ENCODE peak calls at places on chromosomes 6 and 20, in six cellular contexts. One of them, this sample, is unnamed.

GRCh38 chr20:31712564-31713311 is 9.9 kb downstream of the BCL2L1 start:
- DNase-seq in fibroblast of mammary gland: peak
- DNase-seq in putamen: peak
- DNase-seq in stimulated activated CD4-positive, alpha-beta T cell treated with anti-CD3 and anti-CD28 coated beads, Interleukin-2, amount 100 ng/mL, for 48 hours: no peak
- DNase-seq in NCI-H2081: peak
- DNase-seq in AG04450: peak
- DNase-seq in this sample: peak

GRCh38 chr6:107931894-107932293 is 26.1 kb downstream of the SEC63 start:
- DNase-seq in fibroblast of mammary gland: no peak
- DNase-seq in putamen: no peak
- DNase-seq in stimulated activated CD4-positive, alpha-beta T cell treated with anti-CD3 and anti-CD28 coated beads, Interleukin-2, amount 100 ng/mL, for 48 hours: no peak
- DNase-seq in NCI-H2081: no peak
- DNase-seq in AG04450: no peak
- DNase-seq in this sample: no peak

GRCh38 chr20:61749406-61750075 is 316.1 kb downstream of the TAF4 start:
- DNase-seq in fibroblast of mammary gland: no peak
- DNase-seq in putamen: no peak
- DNase-seq in stimulated activated CD4-positive, alpha-beta T cell treated with anti-CD3 and anti-CD28 coated beads, Interleukin-2, amount 100 ng/mL, for 48 hours: no peak
- DNase-seq in NCI-H2081: no peak
- DNase-seq in AG04450: no peak
- DNase-seq in this sample: no peak

GRCh38 chr6:4010682-4011081 is 68.3 kb downstream of the FAM217A start:
- DNase-seq in fibroblast of mammary gland: no peak
- DNase-seq in putamen: no peak
- DNase-seq in stimulated activated CD4-positive, alpha-beta T cell treated with anti-CD3 and anti-CD28 coated beads, Interleukin-2, amount 100 ng/mL, for 48 hours: no peak
- DNase-seq in NCI-H2081: no peak
- DNase-seq in AG04450: no peak
- DNase-seq in this sample: no peak

GRCh38 chr20:61877331-61877730 is 188.3 kb downstream of the TAF4 start:
- DNase-seq in fibroblast of mammary gland: no peak
- DNase-seq in putamen: no peak
- DNase-seq in stimulated activated CD4-positive, alpha-beta T cell treated with anti-CD3 and anti-CD28 coated beads, Interleukin-2, amount 100 ng/mL, for 48 hours: no peak
- DNase-seq in NCI-H2081: no peak
- DNase-seq in AG04450: no peak
- DNase-seq in this sample: no peak

GRCh38 chr6:7341989-7342742 is 29.2 kb upstream of the SSR1 start:
- DNase-seq in fibroblast of mammary gland: peak
- DNase-seq in putamen: no peak
- DNase-seq in stimulated activated CD4-positive, alpha-beta T cell treated with anti-CD3 and anti-CD28 coated beads, Interleukin-2, amount 100 ng/mL, for 48 hours: no peak
- DNase-seq in NCI-H2081: no peak
- DNase-seq in AG04450: no peak
- DNase-seq in this sample: peak

GRCh38 chr6:142838821-142839685 is 105.9 kb downstream of the HIVEP2 start:
- DNase-seq in fibroblast of mammary gland: peak
- DNase-seq in putamen: no peak
- DNase-seq in stimulated activated CD4-positive, alpha-beta T cell treated with anti-CD3 and anti-CD28 coated beads, Interleukin-2, amount 100 ng/mL, for 48 hours: no peak
- DNase-seq in NCI-H2081: no peak
- DNase-seq in AG04450: no peak
- DNase-seq in this sample: no peak

GRCh38 chr6:114344216-114344970 is 1.6 kb upstream of the HS3ST5 start:
- DNase-seq in fibroblast of mammary gland: no peak
- DNase-seq in putamen: peak
- DNase-seq in stimulated activated CD4-positive, alpha-beta T cell treated with anti-CD3 and anti-CD28 coated beads, Interleukin-2, amount 100 ng/mL, for 48 hours: no peak
- DNase-seq in NCI-H2081: no peak
- DNase-seq in AG04450: no peak
- DNase-seq in this sample: no peak

GRCh38 chr6:25042599-25042936 is 106.8 kb upstream of the RIPOR2 start:
- DNase-seq in fibroblast of mammary gland: no peak
- DNase-seq in putamen: no peak
- DNase-seq in stimulated activated CD4-positive, alpha-beta T cell treated with anti-CD3 and anti-CD28 coated beads, Interleukin-2, amount 100 ng/mL, for 48 hours: no peak
- DNase-seq in NCI-H2081: peak
- DNase-seq in AG04450: no peak
- DNase-seq in this sample: no peak

GRCh38 chr20:57717797-57718196 is 8.0 kb upstream of the PMEPA1 start:
- DNase-seq in fibroblast of mammary gland: no peak
- DNase-seq in putamen: no peak
- DNase-seq in stimulated activated CD4-positive, alpha-beta T cell treated with anti-CD3 and anti-CD28 coated beads, Interleukin-2, amount 100 ng/mL, for 48 hours: no peak
- DNase-seq in NCI-H2081: no peak
- DNase-seq in AG04450: no peak
- DNase-seq in this sample: no peak

GRCh38 chr6:17042422-17043147 is 59.3 kb upstream of the STMND1 start:
- DNase-seq in fibroblast of mammary gland: peak
- DNase-seq in putamen: peak
- DNase-seq in stimulated activated CD4-positive, alpha-beta T cell treated with anti-CD3 and anti-CD28 coated beads, Interleukin-2, amount 100 ng/mL, for 48 hours: no peak
- DNase-seq in NCI-H2081: no peak
- DNase-seq in AG04450: no peak
- DNase-seq in this sample: peak

GRCh38 chr6:10771371-10771894 is 23.8 kb downstream of the TMEM14B start:
- DNase-seq in fibroblast of mammary gland: no peak
- DNase-seq in putamen: no peak
- DNase-seq in stimulated activated CD4-positive, alpha-beta T cell treated with anti-CD3 and anti-CD28 coated beads, Interleukin-2, amount 100 ng/mL, for 48 hours: no peak
- DNase-seq in NCI-H2081: no peak
- DNase-seq in AG04450: no peak
- DNase-seq in this sample: no peak

GRCh38 chr20:1386323-1386722 is 6.5 kb downstream of the FKBP1A start:
- DNase-seq in fibroblast of mammary gland: no peak
- DNase-seq in putamen: no peak
- DNase-seq in stimulated activated CD4-positive, alpha-beta T cell treated with anti-CD3 and anti-CD28 coated beads, Interleukin-2, amount 100 ng/mL, for 48 hours: no peak
- DNase-seq in NCI-H2081: no peak
- DNase-seq in AG04450: no peak
- DNase-seq in this sample: no peak

GRCh38 chr20:62641749-62642665 is at the start of gene SLCO4A1:
- DNase-seq in fibroblast of mammary gland: peak
- DNase-seq in putamen: peak
- DNase-seq in stimulated activated CD4-positive, alpha-beta T cell treated with anti-CD3 and anti-CD28 coated beads, Interleukin-2, amount 100 ng/mL, for 48 hours: peak
- DNase-seq in NCI-H2081: peak
- DNase-seq in AG04450: no peak
- DNase-seq in this sample: no peak

GRCh38 chr6:31037692-31038091 is 27.4 kb downstream of the MUC22 start:
- DNase-seq in fibroblast of mammary gland: peak
- DNase-seq in putamen: no peak
- DNase-seq in stimulated activated CD4-positive, alpha-beta T cell treated with anti-CD3 and anti-CD28 coated beads, Interleukin-2, amount 100 ng/mL, for 48 hours: no peak
- DNase-seq in NCI-H2081: no peak
- DNase-seq in AG04450: peak
- DNase-seq in this sample: no peak

GRCh38 chr20:10433014-10433622 is 904 bp downstream of the MKKS start:
- DNase-seq in fibroblast of mammary gland: peak
- DNase-seq in putamen: no peak
- DNase-seq in stimulated activated CD4-positive, alpha-beta T cell treated with anti-CD3 and anti-CD28 coated beads, Interleukin-2, amount 100 ng/mL, for 48 hours: no peak
- DNase-seq in NCI-H2081: peak
- DNase-seq in AG04450: no peak
- DNase-seq in this sample: no peak

GRCh38 chr20:57991211-57991841 is 237.1 kb downstream of the ANKRD60 start:
- DNase-seq in fibroblast of mammary gland: peak
- DNase-seq in putamen: no peak
- DNase-seq in stimulated activated CD4-positive, alpha-beta T cell treated with anti-CD3 and anti-CD28 coated beads, Interleukin-2, amount 100 ng/mL, for 48 hours: no peak
- DNase-seq in NCI-H2081: no peak
- DNase-seq in AG04450: no peak
- DNase-seq in this sample: peak

GRCh38 chr6:149843051-149843633 is 21.0 kb downstream of the LRP11 start:
- DNase-seq in fibroblast of mammary gland: peak
- DNase-seq in putamen: no peak
- DNase-seq in stimulated activated CD4-positive, alpha-beta T cell treated with anti-CD3 and anti-CD28 coated beads, Interleukin-2, amount 100 ng/mL, for 48 hours: no peak
- DNase-seq in NCI-H2081: no peak
- DNase-seq in AG04450: no peak
- DNase-seq in this sample: no peak

GRCh38 chr20:62723351-62723750 is 14.7 kb downstream of the NTSR1 start:
- DNase-seq in fibroblast of mammary gland: no peak
- DNase-seq in putamen: no peak
- DNase-seq in stimulated activated CD4-positive, alpha-beta T cell treated with anti-CD3 and anti-CD28 coated beads, Interleukin-2, amount 100 ng/mL, for 48 hours: no peak
- DNase-seq in NCI-H2081: peak
- DNase-seq in AG04450: no peak
- DNase-seq in this sample: no peak

GRCh38 chr20:50710492-50711063 is 19.2 kb upstream of the RIPOR3 start:
- DNase-seq in fibroblast of mammary gland: peak
- DNase-seq in putamen: no peak
- DNase-seq in stimulated activated CD4-positive, alpha-beta T cell treated with anti-CD3 and anti-CD28 coated beads, Interleukin-2, amount 100 ng/mL, for 48 hours: no peak
- DNase-seq in NCI-H2081: no peak
- DNase-seq in AG04450: no peak
- DNase-seq in this sample: no peak

GRCh38 chr6:25041676-25042598 is 106.2 kb upstream of the RIPOR2 start:
- DNase-seq in fibroblast of mammary gland: no peak
- DNase-seq in putamen: no peak
- DNase-seq in stimulated activated CD4-positive, alpha-beta T cell treated with anti-CD3 and anti-CD28 coated beads, Interleukin-2, amount 100 ng/mL, for 48 hours: no peak
- DNase-seq in NCI-H2081: peak
- DNase-seq in AG04450: no peak
- DNase-seq in this sample: no peak